ENCODE peak calls at places on chromosomes 12 and 14, in nine cellular contexts. One of them, this sample, is unnamed.

GRCh38 chr12:25725874-25726273 is 172.8 kb upstream of the LMNTD1 start:
- DNase-seq in stimulated activated CD8-positive, alpha-beta memory T cell treated with anti-CD3 and anti-CD28 coated beads, Interleukin-4, amount 100 ng/mL, for 1 hour: no peak
- DNase-seq in AG08395: peak
- DNase-seq in 8988T: no peak
- DNase-seq in A172: no peak
- DNase-seq in T-helper 1 cell: no peak
- DNase-seq in naive thymus-derived CD4-positive, alpha-beta T cell: no peak
- DNase-seq in stromal cell of bone marrow: peak
- DNase-seq in activated gamma-delta T cell treated with Interleukin-2 at 50 U/mL for 16 hours: no peak
- DNase-seq in this sample: no peak

GRCh38 chr14:36052063-36052462 is 124.5 kb downstream of the PTCSC3 start:
- DNase-seq in AG08395: no peak
- DNase-seq in activated gamma-delta T cell treated with Interleukin-2 at 50 U/mL for 16 hours: no peak
- DNase-seq in A172: no peak
- DNase-seq in stromal cell of bone marrow: no peak
- DNase-seq in 8988T: no peak
- DNase-seq in naive thymus-derived CD4-positive, alpha-beta T cell: no peak
- DNase-seq in stimulated activated CD8-positive, alpha-beta memory T cell treated with anti-CD3 and anti-CD28 coated beads, Interleukin-4, amount 100 ng/mL, for 1 hour: no peak
- DNase-seq in T-helper 1 cell: no peak
- DNase-seq in this sample: no peak

GRCh38 chr14:93987376-93987775 is 9.7 kb upstream of the CCDC197 start:
- DNase-seq in stimulated activated CD8-positive, alpha-beta memory T cell treated with anti-CD3 and anti-CD28 coated beads, Interleukin-4, amount 100 ng/mL, for 1 hour: no peak
- DNase-seq in 8988T: no peak
- DNase-seq in A172: no peak
- DNase-seq in activated gamma-delta T cell treated with Interleukin-2 at 50 U/mL for 16 hours: no peak
- DNase-seq in naive thymus-derived CD4-positive, alpha-beta T cell: no peak
- DNase-seq in T-helper 1 cell: no peak
- DNase-seq in AG08395: no peak
- DNase-seq in stromal cell of bone marrow: no peak
- DNase-seq in this sample: no peak

GRCh38 chr12:32016680-32017482 is 57.7 kb downstream of the RESF1 start:
- DNase-seq in T-helper 1 cell: no peak
- DNase-seq in stromal cell of bone marrow: no peak
- DNase-seq in naive thymus-derived CD4-positive, alpha-beta T cell: no peak
- DNase-seq in AG08395: no peak
- DNase-seq in 8988T: no peak
- DNase-seq in A172: no peak
- DNase-seq in activated gamma-delta T cell treated with Interleukin-2 at 50 U/mL for 16 hours: no peak
- DNase-seq in stimulated activated CD8-positive, alpha-beta memory T cell treated with anti-CD3 and anti-CD28 coated beads, Interleukin-4, amount 100 ng/mL, for 1 hour: no peak
- DNase-seq in this sample: no peak

GRCh38 chr14:56501909-56502530 is 77.6 kb upstream of the TMEM260 start:
- DNase-seq in naive thymus-derived CD4-positive, alpha-beta T cell: no peak
- DNase-seq in activated gamma-delta T cell treated with Interleukin-2 at 50 U/mL for 16 hours: no peak
- DNase-seq in T-helper 1 cell: no peak
- DNase-seq in AG08395: no peak
- DNase-seq in stromal cell of bone marrow: no peak
- DNase-seq in A172: no peak
- DNase-seq in 8988T: no peak
- DNase-seq in stimulated activated CD8-positive, alpha-beta memory T cell treated with anti-CD3 and anti-CD28 coated beads, Interleukin-4, amount 100 ng/mL, for 1 hour: no peak
- DNase-seq in this sample: peak

GRCh38 chr12:107525063-107525718 is 160.4 kb upstream of the PWP1 start:
- DNase-seq in AG08395: no peak
- DNase-seq in 8988T: no peak
- DNase-seq in stromal cell of bone marrow: no peak
- DNase-seq in stimulated activated CD8-positive, alpha-beta memory T cell treated with anti-CD3 and anti-CD28 coated beads, Interleukin-4, amount 100 ng/mL, for 1 hour: no peak
- DNase-seq in naive thymus-derived CD4-positive, alpha-beta T cell: no peak
- DNase-seq in activated gamma-delta T cell treated with Interleukin-2 at 50 U/mL for 16 hours: no peak
- DNase-seq in T-helper 1 cell: no peak
- DNase-seq in A172: no peak
- DNase-seq in this sample: no peak

GRCh38 chr12:8493084-8493483 is 20.2 kb upstream of the CLEC4D start:
- DNase-seq in AG08395: no peak
- DNase-seq in naive thymus-derived CD4-positive, alpha-beta T cell: peak
- DNase-seq in activated gamma-delta T cell treated with Interleukin-2 at 50 U/mL for 16 hours: peak
- DNase-seq in A172: no peak
- DNase-seq in stromal cell of bone marrow: no peak
- DNase-seq in 8988T: no peak
- DNase-seq in stimulated activated CD8-positive, alpha-beta memory T cell treated with anti-CD3 and anti-CD28 coated beads, Interleukin-4, amount 100 ng/mL, for 1 hour: no peak
- DNase-seq in T-helper 1 cell: no peak
- DNase-seq in this sample: no peak

GRCh38 chr14:92952497-92953298 is 29.7 kb downstream of the CHGA start:
- DNase-seq in stimulated activated CD8-positive, alpha-beta memory T cell treated with anti-CD3 and anti-CD28 coated beads, Interleukin-4, amount 100 ng/mL, for 1 hour: no peak
- DNase-seq in activated gamma-delta T cell treated with Interleukin-2 at 50 U/mL for 16 hours: no peak
- DNase-seq in AG08395: no peak
- DNase-seq in T-helper 1 cell: no peak
- DNase-seq in stromal cell of bone marrow: no peak
- DNase-seq in A172: no peak
- DNase-seq in naive thymus-derived CD4-positive, alpha-beta T cell: no peak
- DNase-seq in 8988T: no peak
- DNase-seq in this sample: no peak

GRCh38 chr12:19945559-19946485 is 422.5 kb upstream of the PDE3A start:
- DNase-seq in T-helper 1 cell: no peak
- DNase-seq in A172: peak
- DNase-seq in activated gamma-delta T cell treated with Interleukin-2 at 50 U/mL for 16 hours: no peak
- DNase-seq in stimulated activated CD8-positive, alpha-beta memory T cell treated with anti-CD3 and anti-CD28 coated beads, Interleukin-4, amount 100 ng/mL, for 1 hour: no peak
- DNase-seq in AG08395: peak
- DNase-seq in 8988T: no peak
- DNase-seq in stromal cell of bone marrow: peak
- DNase-seq in naive thymus-derived CD4-positive, alpha-beta T cell: no peak
- DNase-seq in this sample: no peak

GRCh38 chr12:109621271-109621671 is 47.7 kb downstream of the MVK start:
- DNase-seq in naive thymus-derived CD4-positive, alpha-beta T cell: no peak
- DNase-seq in T-helper 1 cell: no peak
- DNase-seq in stromal cell of bone marrow: peak
- DNase-seq in stimulated activated CD8-positive, alpha-beta memory T cell treated with anti-CD3 and anti-CD28 coated beads, Interleukin-4, amount 100 ng/mL, for 1 hour: no peak
- DNase-seq in activated gamma-delta T cell treated with Interleukin-2 at 50 U/mL for 16 hours: no peak
- DNase-seq in A172: no peak
- DNase-seq in 8988T: no peak
- DNase-seq in AG08395: peak
- DNase-seq in this sample: no peak

GRCh38 chr14:96417254-96417653 is 25.3 kb downstream of the AK7 start:
- DNase-seq in AG08395: no peak
- DNase-seq in T-helper 1 cell: no peak
- DNase-seq in stimulated activated CD8-positive, alpha-beta memory T cell treated with anti-CD3 and anti-CD28 coated beads, Interleukin-4, amount 100 ng/mL, for 1 hour: no peak
- DNase-seq in naive thymus-derived CD4-positive, alpha-beta T cell: no peak
- DNase-seq in stromal cell of bone marrow: no peak
- DNase-seq in activated gamma-delta T cell treated with Interleukin-2 at 50 U/mL for 16 hours: no peak
- DNase-seq in 8988T: no peak
- DNase-seq in A172: no peak
- DNase-seq in this sample: no peak

GRCh38 chr14:57747036-57747435 is 118.9 kb downstream of the SLC35F4 start:
- DNase-seq in stromal cell of bone marrow: no peak
- DNase-seq in activated gamma-delta T cell treated with Interleukin-2 at 50 U/mL for 16 hours: no peak
- DNase-seq in naive thymus-derived CD4-positive, alpha-beta T cell: no peak
- DNase-seq in T-helper 1 cell: no peak
- DNase-seq in AG08395: no peak
- DNase-seq in 8988T: no peak
- DNase-seq in stimulated activated CD8-positive, alpha-beta memory T cell treated with anti-CD3 and anti-CD28 coated beads, Interleukin-4, amount 100 ng/mL, for 1 hour: no peak
- DNase-seq in A172: peak
- DNase-seq in this sample: no peak

GRCh38 chr12:54006700-54007220 is 2.0 kb upstream of the HOXC8 start:
- DNase-seq in A172: no peak
- DNase-seq in activated gamma-delta T cell treated with Interleukin-2 at 50 U/mL for 16 hours: no peak
- DNase-seq in naive thymus-derived CD4-positive, alpha-beta T cell: no peak
- DNase-seq in 8988T: no peak
- DNase-seq in stimulated activated CD8-positive, alpha-beta memory T cell treated with anti-CD3 and anti-CD28 coated beads, Interleukin-4, amount 100 ng/mL, for 1 hour: no peak
- DNase-seq in T-helper 1 cell: no peak
- DNase-seq in stromal cell of bone marrow: no peak
- DNase-seq in AG08395: no peak
- DNase-seq in this sample: no peak

GRCh38 chr12:132588821-132589669 is 21.3 kb downstream of the LRCOL1 start:
- DNase-seq in naive thymus-derived CD4-positive, alpha-beta T cell: no peak
- DNase-seq in AG08395: no peak
- DNase-seq in A172: no peak
- DNase-seq in stromal cell of bone marrow: no peak
- DNase-seq in activated gamma-delta T cell treated with Interleukin-2 at 50 U/mL for 16 hours: no peak
- DNase-seq in T-helper 1 cell: no peak
- DNase-seq in stimulated activated CD8-positive, alpha-beta memory T cell treated with anti-CD3 and anti-CD28 coated beads, Interleukin-4, amount 100 ng/mL, for 1 hour: no peak
- DNase-seq in 8988T: no peak
- DNase-seq in this sample: no peak